ENCODE peak calls at places on chromosomes 7 and 10, in five cellular contexts. L is GM23338, B is sigmoid colon, T is uterus, Q is tibial artery. P is an unnamed sample. For H3K4me1, the result is how much of the 10 kb centered on the place peaks cover.

GRCh38 chr7:117951711-117952280 is 78.6 kb upstream of the CTTNBP2 start:
- DNase-seq in L (no peak), B (no peak), T (no peak), Q (no peak), P (no peak)

GRCh38 chr7:23863209-23863798 is 153.3 kb downstream of the STK31 start:
- DNase-seq in L (peak), B (no peak), T (no peak), Q (no peak), P (no peak)

GRCh38 chr10:61974611-61975010 is 73.1 kb downstream of the ARID5B start:
- DNase-seq in L (no peak), B (peak), T (peak), Q (peak), P (no peak)

GRCh38 chr10:129466703-129467345 is at the start of gene MGMT:
- DNase-seq in L (peak), B (peak), T (peak), Q (peak), P (peak)

GRCh38 chr10:116636976-116637375 is 16.2 kb downstream of the PNLIPRP2 start:
- DNase-seq in L (peak), B (no peak), T (no peak), Q (no peak), P (no peak)

GRCh38 chr7:158315326-158315725 is 272.3 kb downstream of the PTPRN2 start:
- DNase-seq in L (no peak), B (no peak), T (no peak), Q (no peak), P (no peak)

GRCh38 chr7:55177068-55177530 is 158.3 kb downstream of the EGFR start:
- DNase-seq in L (no peak), B (no peak), T (no peak), Q (no peak), P (peak)

GRCh38 chr7:36570508-36571219 is 153.6 kb downstream of the AOAH start:
- DNase-seq in L (no peak), B (no peak), T (no peak), Q (no peak), P (no peak)

GRCh38 chr7:118918556-118918955 is 694.1 kb downstream of the ANKRD7 start:
- DNase-seq in L (peak), B (no peak), T (no peak), Q (no peak), P (no peak)

GRCh38 chr10:97974526-97975525 is 55.6 kb downstream of the CRTAC1 start:
- DNase-seq in L (peak), B (no peak), T (no peak), Q (no peak), P (no peak)

GRCh38 chr7:56091591-56091990 is 1.2 kb downstream of the PHKG1 start:
- DNase-seq in L (no peak), B (peak), T (no peak), Q (peak), P (no peak)

GRCh38 chr7:8762803-8763202 is 329.4 kb downstream of the NXPH1 start:
- DNase-seq in L (no peak), B (no peak), T (no peak), Q (no peak), P (no peak)

GRCh38 chr7:134567368-134567767 is 18.5 kb downstream of the AKR1B15 start:
- DNase-seq in L (no peak), B (no peak), T (no peak), Q (no peak), P (no peak)

GRCh38 chr7:134431805-134432204 is 27.1 kb downstream of the AKR1B1 start:
- DNase-seq in L (no peak), B (no peak), T (no peak), Q (no peak), P (no peak)

GRCh38 chr10:132509506-132510173 is 27.9 kb upstream of the INPP5A start:
- DNase-seq in L (no peak), B (peak), T (no peak), Q (no peak), P (no peak)

GRCh38 chr10:114684085-114684821 is 26.2 kb upstream of the ABLIM1 start:
- DNase-seq in L (no peak), B (peak), T (peak), Q (peak), P (no peak)

GRCh38 chr10:112601214-112602090 is 154.4 kb downstream of the VTI1A start:
- DNase-seq in L (no peak), B (no peak), T (no peak), Q (no peak), P (no peak)

GRCh38 chr7:13148548-13148947 is 461.1 kb downstream of the ARL4A start:
- DNase-seq in L (no peak), B (no peak), T (no peak), Q (no peak), P (no peak)

GRCh38 chr10:131810036-131810804 is 90.6 kb upstream of the PPP2R2D start:
- DNase-seq in L (no peak), B (peak), T (no peak), Q (no peak), P (no peak)

GRCh38 chr7:6294839-6295238 is 22.4 kb upstream of the CYTH3 start:
- DNase-seq in L (no peak), B (no peak), T (no peak), Q (no peak), P (no peak)

GRCh38 chr7:125675628-125676027 is 746.0 kb upstream of the POT1 start:
- DNase-seq in L (no peak), B (no peak), T (no peak), Q (no peak), P (no peak)

GRCh38 chr7:128122577-128123290 is 91.5 kb upstream of the LRRC4 start:
- DNase-seq in L (no peak), B (no peak), T (no peak), Q (no peak), P (no peak)

GRCh38 chr7:117282239-117282812 is 40.5 kb downstream of the WNT2 start:
- DNase-seq in L (no peak), B (no peak), T (no peak), Q (no peak), P (no peak)

GRCh38 chr7:121032645-121033460 is 44.3 kb downstream of the CPED1 start:
- DNase-seq in L (no peak), B (no peak), T (no peak), Q (no peak), P (no peak)

GRCh38 chr7:43283706-43284105 is 171.3 kb downstream of the HECW1 start:
- DNase-seq in L (no peak), B (no peak), T (no peak), Q (no peak), P (no peak)

GRCh38 chr10:48459270-48460147 is 145.4 kb downstream of the ARHGAP22 start:
- DNase-seq in L (peak), B (peak), T (no peak), Q (no peak), P (peak)

GRCh38 chr7:18016547-18017444 is 10.8 kb downstream of the PRPS1L1 start:
- DNase-seq in L (no peak), B (no peak), T (no peak), Q (no peak), P (no peak)

DNA sequence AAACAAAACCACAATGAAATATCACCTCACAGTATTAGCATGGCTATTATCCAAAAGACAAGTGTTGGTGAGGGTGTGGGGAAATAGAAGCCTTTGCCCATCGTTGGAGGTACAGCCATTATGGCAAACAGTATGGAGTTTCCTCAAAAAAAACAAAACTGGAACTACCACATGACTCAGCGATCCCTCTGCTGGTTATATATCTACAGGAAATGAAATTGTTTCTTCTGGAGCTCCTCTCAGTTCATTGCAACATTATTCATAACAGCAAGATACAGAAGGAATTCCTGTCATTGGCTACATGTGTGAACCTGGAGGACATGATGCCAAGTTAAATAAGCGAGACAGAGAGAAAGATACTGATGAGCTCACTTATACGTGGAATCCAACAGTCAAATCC is 2.4 kb upstream of the UBE3C start:
- DNase-seq in L (peak), B (no peak), T (no peak), Q (no peak), P (no peak)
- TF ChIP-seq CTCF in L (peak), B (no peak), T (no peak), Q (no peak), P (peak)

GRCh38 chr7:149821191-149822148 is 16.7 kb upstream of the ZNF862 start:
- DNase-seq in L (no peak), B (no peak), T (no peak), Q (no peak), P (peak)

GRCh38 chr7:149822353-149822943 is 15.7 kb upstream of the ZNF862 start:
- DNase-seq in L (no peak), B (no peak), T (no peak), Q (no peak), P (peak)

GRCh38 chr7:149823631-149824199 is 14.5 kb upstream of the ZNF862 start:
- DNase-seq in L (no peak), B (no peak), T (no peak), Q (no peak), P (peak)

GRCh38 chr7:149824301-149824741 is 13.9 kb upstream of the ZNF862 start:
- DNase-seq in L (no peak), B (no peak), T (no peak), Q (no peak), P (peak)

GRCh38 chr7:149823191-149823630 is 15.0 kb upstream of the ZNF862 start:
- DNase-seq in L (no peak), B (no peak), T (no peak), Q (no peak), P (peak)
- H3K4me1 ChIP-seq in L (under half), B (under half), T (under half), Q (under half), P (under half)

GRCh38 chr10:104617831-104618230 is 23.3 kb upstream of the SORCS3 start:
- DNase-seq in L (no peak), B (no peak), T (no peak), Q (no peak), P (no peak)

GRCh38 chr10:104622175-104622574 is 18.9 kb upstream of the SORCS3 start:
- DNase-seq in L (peak), B (no peak), T (no peak), Q (no peak), P (no peak)

DNA sequence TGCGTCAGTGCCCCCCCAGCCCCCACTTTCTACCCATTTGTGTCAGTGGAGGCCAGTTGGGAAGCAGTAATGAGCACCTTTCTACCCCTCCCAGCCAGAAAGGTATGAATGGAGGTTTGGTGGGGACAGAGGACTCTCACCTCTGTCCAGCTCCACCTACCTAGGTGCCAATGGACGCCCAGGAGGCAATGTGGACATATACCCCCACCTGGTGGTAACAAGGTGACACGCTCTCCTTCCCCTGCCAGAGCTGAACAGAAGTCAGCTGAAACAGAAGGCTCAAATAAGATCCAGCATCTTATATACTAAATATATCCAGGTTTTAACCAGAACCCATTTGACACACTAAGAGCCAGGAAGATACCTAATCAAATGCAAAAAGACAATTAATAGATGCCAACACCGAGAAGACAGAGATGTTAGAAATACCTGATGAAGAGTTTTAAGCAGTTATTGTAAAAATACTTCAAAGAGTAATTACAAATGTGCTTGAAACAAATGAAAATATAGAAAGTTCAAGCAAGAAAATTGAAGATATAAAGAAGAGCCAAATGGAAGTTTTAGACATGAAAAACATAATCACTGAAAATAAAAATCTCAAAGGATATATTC is 18.4 kb upstream of the SORCS3 start:
- DNase-seq in L (peak), B (no peak), T (no peak), Q (no peak), P (no peak)
- TF ChIP-seq CTCF in L (peak), B (no peak), T (no peak), Q (no peak), P (peak)

GRCh38 chr10:103768345-103768744 is 87.0 kb downstream of the SH3PXD2A start:
- DNase-seq in L (no peak), B (no peak), T (no peak), Q (no peak), P (no peak)

GRCh38 chr10:103769176-103769575 is 86.2 kb downstream of the SH3PXD2A start:
- DNase-seq in L (no peak), B (no peak), T (no peak), Q (no peak), P (no peak)

GRCh38 chr10:103766751-103767509 is 88.4 kb downstream of the SH3PXD2A start:
- DNase-seq in L (no peak), B (no peak), T (no peak), Q (no peak), P (no peak)

GRCh38 chr10:103765981-103766380 is 89.4 kb downstream of the SH3PXD2A start:
- DNase-seq in L (no peak), B (no peak), T (no peak), Q (no peak), P (no peak)

GRCh38 chr10:103767756-103768155 is 87.6 kb downstream of the SH3PXD2A start:
- DNase-seq in L (no peak), B (no peak), T (no peak), Q (no peak), P (no peak)
- H3K4me1 ChIP-seq in L (under half), B (under half), T (under half), Q (under half), P (under half)

DNA sequence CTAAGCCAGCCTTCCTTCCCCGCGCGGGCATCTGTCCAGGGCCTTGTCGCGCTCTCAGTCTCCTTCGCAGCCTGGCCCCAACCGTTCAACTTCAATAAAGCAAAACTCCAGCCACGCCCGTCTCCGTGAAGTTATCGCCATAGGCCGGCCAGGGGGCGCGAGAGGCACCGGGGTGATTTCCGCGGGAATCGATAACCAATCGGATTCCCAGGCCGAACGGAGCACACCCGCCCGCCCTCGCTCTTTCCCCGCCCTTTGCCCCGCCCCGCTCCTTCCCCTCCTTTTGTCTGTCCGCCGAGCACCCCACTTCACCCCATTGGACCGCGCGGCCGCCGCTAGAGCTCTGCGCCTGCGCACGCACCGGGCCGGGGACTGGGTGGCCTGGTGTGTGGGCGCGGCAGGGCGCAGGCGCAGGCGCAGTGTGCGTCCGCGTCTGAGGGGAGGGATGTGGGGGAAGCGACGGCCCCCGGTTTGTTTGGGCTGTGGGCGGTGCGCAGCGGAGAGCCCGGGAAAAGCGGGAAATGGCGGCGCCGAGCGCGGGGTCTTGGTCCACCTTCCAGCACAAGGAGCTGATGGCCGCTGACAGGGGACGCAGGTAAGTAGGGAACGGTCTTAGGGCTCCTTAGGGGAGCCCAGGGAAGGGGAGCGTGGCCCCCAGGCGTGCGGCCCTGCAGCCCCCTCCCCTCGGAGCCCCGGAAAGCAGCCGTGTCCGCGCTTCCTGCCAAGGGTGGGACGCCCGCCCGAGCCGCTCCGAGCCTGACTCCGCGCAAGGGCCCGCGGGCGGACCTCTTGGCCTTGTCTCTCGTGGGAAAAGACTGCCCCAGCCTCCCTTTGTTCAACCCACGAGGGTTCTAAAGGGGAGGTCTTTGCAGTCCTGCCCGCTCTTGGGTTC is at the start of gene CASP2:
- DNase-seq in L (peak), B (peak), T (peak), Q (peak), P (peak)
- TF ChIP-seq CTCF in L (peak), B (no peak), T (peak), Q (peak), P (no peak)

GRCh38 chr10:11255156-11255555 is 237.5 kb downstream of the CELF2 start:
- DNase-seq in L (no peak), B (no peak), T (no peak), Q (no peak), P (no peak)

GRCh38 chr10:11250304-11250703 is 232.6 kb downstream of the CELF2 start:
- DNase-seq in L (no peak), B (no peak), T (no peak), Q (no peak), P (no peak)

GRCh38 chr10:11255796-11256444 is 238.2 kb downstream of the CELF2 start:
- DNase-seq in L (no peak), B (no peak), T (peak), Q (no peak), P (no peak)

GRCh38 chr10:11256896-11257295 is 239.2 kb downstream of the CELF2 start:
- DNase-seq in L (peak), B (no peak), T (no peak), Q (no peak), P (no peak)

DNA sequence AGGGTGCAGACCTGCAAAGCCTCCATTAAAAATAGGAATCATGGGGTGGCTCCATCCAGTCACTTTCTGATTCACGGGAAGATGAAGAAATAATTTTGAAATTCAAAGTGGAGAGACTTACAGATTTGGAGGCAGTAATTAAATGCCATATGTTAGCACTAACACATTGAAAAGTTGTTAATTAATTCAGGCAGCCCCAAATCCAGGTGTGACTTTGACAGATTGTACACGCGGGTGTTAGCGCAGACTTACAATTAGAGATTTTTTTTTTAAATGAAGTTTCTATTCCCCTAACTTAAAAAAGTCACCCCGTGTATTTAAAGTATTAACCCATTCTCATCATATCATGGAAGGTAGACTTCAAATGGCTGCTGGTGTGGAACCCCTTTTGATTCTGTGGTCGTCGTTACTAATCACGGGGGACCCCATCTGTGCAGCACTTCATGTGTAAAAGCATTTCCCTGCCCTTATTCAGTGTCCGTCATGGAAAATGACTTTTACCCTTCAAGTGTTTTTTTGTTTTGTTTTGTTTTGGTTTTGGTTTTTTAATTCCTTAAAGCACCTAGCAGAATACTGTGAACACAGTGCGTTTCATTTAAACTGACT is 235.8 kb downstream of the CELF2 start:
- DNase-seq in L (no peak), B (no peak), T (no peak), Q (no peak), P (no peak)
- H3K4me1 ChIP-seq in L (under half), B (under half), T (under half), Q (under half), P (under half)

GRCh38 chr10:21712975-21713374 is 178.9 kb downstream of the MLLT10 start:
- DNase-seq in L (no peak), B (no peak), T (no peak), Q (no peak), P (no peak)
- TF ChIP-seq CTCF in L (no peak), B (no peak), T (no peak), Q (no peak), P (no peak)

GRCh38 chr7:73705551-73705920 is 13.9 kb downstream of the STX1A start:
- DNase-seq in L (no peak), B (no peak), T (no peak), Q (no peak), P (no peak)
- H3K4me1 ChIP-seq in L (under half), B (under half), T (under half), Q (under half), P (under half)

DNA sequence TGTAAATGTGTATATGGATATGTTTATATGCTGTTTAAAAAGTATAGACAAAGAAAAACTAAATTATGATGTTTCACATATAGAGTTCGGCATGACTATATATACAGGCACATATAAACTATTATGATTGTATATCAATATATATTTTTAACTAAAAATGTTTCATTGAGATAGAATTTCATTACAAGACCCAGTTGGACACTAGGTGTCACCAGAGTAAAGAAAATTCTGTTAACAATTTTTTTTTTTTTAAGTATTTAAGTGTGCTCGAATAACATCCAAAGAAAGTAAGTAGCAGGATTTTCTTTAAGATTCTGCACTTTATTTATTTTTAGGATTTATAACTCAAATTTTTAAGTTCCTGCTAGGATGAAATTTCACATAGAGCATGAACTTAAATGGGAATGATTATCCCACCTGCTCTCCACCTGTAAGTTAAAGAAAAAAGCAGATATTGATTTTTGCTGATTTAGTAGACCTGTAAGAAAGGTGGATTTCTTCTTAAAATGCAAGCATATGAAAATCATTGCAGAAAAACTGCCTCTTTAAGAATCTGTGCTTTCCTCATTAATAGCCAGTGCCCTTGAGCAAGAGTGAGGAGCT is 961.5 kb downstream of the PCDH15 start:
- DNase-seq in L (peak), B (no peak), T (no peak), Q (no peak), P (no peak)
- TF ChIP-seq CTCF in L (no peak), B (no peak), T (no peak), Q (peak), P (peak)